ENCODE peak calls at places on chromosomes 11 and 22, in ten cellular contexts. I is neuronal stem cell; T is GM23248; O is effector memory CD4-positive, alpha-beta T cell; D is stomach; W is left ventricle myocardium inferior; V is colonic mucosa; C is CD8-positive, alpha-beta T cell; A is adipocyte; M is upper lobe of right lung. S is an unnamed sample.
A peak's percentile ranks its signal among the peaks of the same experiment; 100 is the strongest.

GRCh38 chr22:40263191-40263590 is 83.1 kb upstream of the ADSL start:
- DNase-seq in T (no peak), C (no peak), I (no peak), V (no peak), A (no peak), M (no peak), O (no peak), D (peak; percentile 46), W (no peak), S (no peak)

GRCh38 chr11:117426297-117426685 is 98.6 kb downstream of the CEP164 start:
- DNase-seq in T (peak; percentile 65), D (peak; percentile 60), A (peak; percentile 77), M (peak; percentile 83), I (peak; percentile 83), C (peak; percentile 74), W (peak; percentile 60), V (peak; percentile 74), O (peak; percentile 49), S (peak; percentile 37)

GRCh38 chr22:49999063-49999900 is 13.3 kb downstream of the IL17REL start:
- DNase-seq in M (peak; percentile 63), T (peak; percentile 46), W (no peak), A (peak; percentile 40), O (no peak), V (no peak), I (peak; percentile 45), D (no peak), C (no peak), S (no peak)

GRCh38 chr11:133955945-133956421 is 785 bp downstream of the IGSF9B start:
- DNase-seq in T (no peak), D (no peak), V (no peak), C (no peak), I (no peak), M (no peak), O (no peak), A (no peak), W (no peak), S (no peak)

GRCh38 chr22:24437820-24438328 is 10.5 kb downstream of the ADORA2A start:
- DNase-seq in I (no peak), T (peak; percentile 60), O (no peak), D (no peak), C (no peak), W (no peak), V (no peak), M (no peak), A (peak; percentile 16), S (no peak)

GRCh38 chr22:37481347-37481907 is 4.8 kb downstream of the MFNG start:
- DNase-seq in T (no peak), A (no peak), C (no peak), W (no peak), O (no peak), D (no peak), V (no peak), I (no peak), M (no peak), S (no peak)

GRCh38 chr11:120339394-120339890 is 3.2 kb downstream of the ARHGEF12 start:
- DNase-seq in C (no peak), V (peak; percentile 69), D (peak; percentile 40), I (no peak), O (no peak), W (no peak), M (no peak), A (peak; percentile 59), T (peak; percentile 49), S (peak; percentile 36)

GRCh38 chr22:37243402-37244113 is 511 bp downstream of the RAC2 start:
- DNase-seq in C (peak; percentile 42), O (no peak), D (no peak), M (no peak), W (no peak), V (no peak), T (no peak), I (no peak), A (no peak), S (no peak)

GRCh38 chr11:117931331-117931950 is 2.2 kb upstream of the TMPRSS13 start:
- DNase-seq in I (no peak), V (no peak), O (no peak), A (no peak), T (no peak), W (no peak), M (no peak), D (no peak), C (no peak), S (no peak)

GRCh38 chr11:11973361-11973800 is 35.0 kb downstream of the DKK3 start:
- DNase-seq in W (peak; percentile 82), M (peak; percentile 62), D (peak; percentile 74), A (peak; percentile 76), C (no peak), V (no peak), I (no peak), O (no peak), T (peak; percentile 81), S (no peak)

GRCh38 chr11:95576149-95576851 is 213.3 kb downstream of the FAM76B start:
- DNase-seq in W (no peak), A (peak; percentile 28), O (no peak), V (no peak), D (no peak), C (no peak), T (no peak), M (no peak), I (no peak), S (no peak)

GRCh38 chr11:76769645-76770586 is 13.2 kb upstream of the TSKU start:
- DNase-seq in C (no peak), O (no peak), D (peak; percentile 82), W (no peak), T (peak; percentile 59), M (peak; percentile 78), A (no peak), V (peak; percentile 93), I (no peak), S (no peak)

GRCh38 chr11:76769071-76769560 is 14.0 kb upstream of the TSKU start:
- DNase-seq in O (no peak), A (peak; percentile 56), D (no peak), V (peak; percentile 32), T (peak; percentile 50), M (no peak), C (no peak), W (no peak), I (no peak), S (no peak)

GRCh38 chr11:76772100-76772782 is 10.9 kb upstream of the TSKU start:
- DNase-seq in M (no peak), A (no peak), D (no peak), T (no peak), W (no peak), I (no peak), C (no peak), V (no peak), O (no peak), S (no peak)

GRCh38 chr11:76771446-76772099 is 11.6 kb upstream of the TSKU start:
- DNase-seq in I (no peak), M (no peak), T (no peak), V (no peak), W (no peak), D (no peak), A (no peak), O (no peak), C (no peak), S (no peak)

DNA sequence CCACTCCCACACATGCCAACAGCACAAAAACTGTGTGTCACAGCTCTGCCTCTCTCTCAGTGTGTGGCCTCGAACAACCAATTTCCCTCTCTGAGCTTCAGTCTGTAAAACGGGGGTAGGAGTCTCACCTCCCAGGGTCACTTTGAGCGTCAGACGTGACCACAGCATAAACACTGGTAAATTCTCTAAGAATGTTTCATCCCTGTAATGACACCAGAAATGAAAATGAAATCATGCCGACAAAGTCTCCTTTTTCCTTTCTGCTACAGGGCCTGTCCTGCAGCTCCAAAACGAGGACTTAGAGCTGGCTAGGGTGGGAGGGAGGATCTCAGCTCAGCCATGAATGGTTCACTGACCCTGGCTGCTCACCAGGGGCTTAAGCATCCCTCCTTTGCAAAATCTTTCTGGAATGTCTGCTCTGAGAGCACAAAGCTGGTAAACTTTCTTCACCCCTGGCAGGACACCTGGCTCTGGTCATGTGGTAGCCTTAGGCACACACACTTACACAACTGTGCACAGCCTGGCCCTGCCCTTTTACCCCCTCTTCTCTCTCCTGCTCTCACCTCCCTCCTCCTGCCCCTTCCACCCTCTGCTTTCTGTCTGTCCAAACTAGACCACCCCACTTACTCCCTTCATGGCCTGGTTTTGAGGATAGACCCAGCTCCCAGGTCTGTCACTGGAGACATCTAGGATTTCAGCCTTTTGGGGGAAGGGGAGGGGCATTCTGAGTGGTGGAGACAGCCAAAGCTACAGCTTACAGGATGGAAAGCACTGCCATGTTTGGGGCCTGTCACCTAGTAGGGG is 12.3 kb upstream of the TSKU start:
- DNase-seq in T (peak; percentile 95), O (no peak), I (no peak), C (no peak), W (no peak), M (no peak), V (peak; percentile 63), D (peak; percentile 71), A (peak; percentile 92), S (no peak)
- H3K4me1 ChIP-seq in T (peaks cover 30% of the 10 kb centered on the region), O (peaks cover 21% of the 10 kb centered on the region), I (peaks cover 23% of the 10 kb centered on the region), C (peaks cover 19% of the 10 kb centered on the region), W (peaks cover 91% of the 10 kb centered on the region), M (peaks cover 61% of the 10 kb centered on the region), V (peaks cover 40% of the 10 kb centered on the region), D (peaks cover 82% of the 10 kb centered on the region), A (peaks cover 72% of the 10 kb centered on the region), S (no peaks in the 10 kb centered on the region)

GRCh38 chr11:114129699-114130659 is 70.5 kb downstream of the ZBTB16 start:
- DNase-seq in T (no peak), O (no peak), C (no peak), M (no peak), W (no peak), V (no peak), D (no peak), I (no peak), A (no peak), S (no peak)
- H3K4me3 ChIP-seq in T (no peak overlapping the region), O (no peak overlapping the region), C (no peak overlapping the region), M (no peak overlapping the region), W (peak overlapping the region; percentile 11), V (no peak overlapping the region), D (no peak overlapping the region), I (no peak overlapping the region), A (no peak overlapping the region), S (no peak overlapping the region)

GRCh38 chr11:64859542-64860414 is 15.3 kb upstream of the CDC42BPG start:
- DNase-seq in M (no peak), D (no peak), V (no peak), A (no peak), W (no peak), C (peak; percentile 61), I (no peak), O (peak; percentile 41), T (no peak), S (no peak)
- H3K4me1 ChIP-seq in M (peaks cover 95% of the 10 kb centered on the region), D (peaks cover 98% of the 10 kb centered on the region), V (peaks cover 48% of the 10 kb centered on the region), A (peaks cover 49% of the 10 kb centered on the region), W (peaks cover 100% of the 10 kb centered on the region), C (peaks cover 100% of the 10 kb centered on the region), I (peaks cover 24% of the 10 kb centered on the region), O (peaks cover 94% of the 10 kb centered on the region), T (peaks cover 47% of the 10 kb centered on the region), S (no peaks in the 10 kb centered on the region)

DNA sequence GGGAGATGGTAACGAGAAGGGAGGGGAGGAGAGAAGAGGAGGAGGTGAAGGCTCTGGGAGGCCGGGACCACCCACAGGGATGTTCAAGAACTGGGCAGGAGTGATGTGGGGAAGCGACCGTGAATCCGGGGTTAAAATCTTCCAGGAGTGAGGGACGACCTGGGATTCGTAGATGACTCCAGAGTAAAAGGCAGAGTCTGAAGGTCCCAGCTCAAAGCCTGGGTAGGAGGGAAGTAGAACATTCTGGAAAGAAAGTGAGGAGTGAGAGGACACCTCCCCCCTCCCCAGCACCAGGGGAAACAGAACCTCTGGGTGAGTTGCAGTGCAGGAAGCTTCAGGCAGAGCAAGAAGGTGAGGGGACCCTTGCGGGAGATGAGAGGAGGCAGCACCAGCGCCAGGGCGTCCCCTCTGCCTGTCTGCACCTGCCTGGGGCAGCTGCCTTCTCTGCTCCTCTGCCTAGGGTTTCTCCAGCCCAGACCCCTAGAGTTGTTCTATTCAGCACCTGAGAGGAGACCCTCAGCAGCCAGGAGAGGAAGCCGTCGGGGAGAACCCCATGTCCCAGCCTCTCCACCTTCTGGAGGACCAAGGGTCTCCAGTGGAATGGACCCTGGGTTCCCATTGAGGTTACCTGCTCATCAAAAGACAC is 49.7 kb downstream of the LINC01488 start:
- DNase-seq in D (no peak), V (no peak), T (no peak), A (no peak), W (no peak), I (no peak), C (no peak), O (no peak), M (peak; percentile 40), S (no peak)
- H3K4me3 ChIP-seq in D (no peak overlapping the region), V (no peak overlapping the region), T (no peak overlapping the region), A (no peak overlapping the region), W (no peak overlapping the region), I (no peak overlapping the region), C (no peak overlapping the region), O (no peak overlapping the region), M (no peak overlapping the region), S (no peak overlapping the region)

S was measured in HAP-1.